ENCODE peak calls at places on chromosomes 3 and 15, in six cellular contexts. N is HepG2, B is H9, P is K562, X is endodermal cell, V is SK-N-SH. J is an unnamed sample. For H3K9me3, the result is how much of the 10 kb centered on the place peaks cover.

GRCh38 chr3:182533394-182533793 is 259.9 kb upstream of the ATP11B start:
- DNase-seq in V (no peak), X (no peak), P (no peak), B (no peak), N (peak), J (no peak)

GRCh38 chr3:52217409-52217805 is 8.0 kb downstream of the TLR9 start:
- DNase-seq in P (no peak), V (no peak), X (peak), B (peak), N (no peak), J (no peak)

GRCh38 chr3:134858516-134859035 is 63.5 kb downstream of the EPHB1 start:
- DNase-seq in V (no peak), B (no peak), X (peak), N (no peak), P (no peak), J (no peak)

GRCh38 chr3:174100744-174101143 is 703.2 kb downstream of the NLGN1 start:
- DNase-seq in V (no peak), X (no peak), B (no peak), P (no peak), N (no peak), J (no peak)

GRCh38 chr15:99433757-99434211 is 132.0 kb upstream of the MEF2A start:
- DNase-seq in X (no peak), V (no peak), N (no peak), B (no peak), P (no peak), J (no peak)

GRCh38 chr3:111073186-111073585 is 1.6 kb downstream of the NECTIN3 start:
- DNase-seq in X (no peak), P (no peak), N (no peak), B (no peak), V (no peak), J (no peak)

GRCh38 chr3:157310329-157311065 is 126.2 kb upstream of the PTX3 start:
- DNase-seq in V (no peak), P (no peak), X (no peak), B (no peak), N (no peak), J (no peak)

GRCh38 chr15:44722011-44722410 is 10.7 kb downstream of the B2M start:
- DNase-seq in X (no peak), B (no peak), P (no peak), V (no peak), N (no peak), J (no peak)

GRCh38 chr15:67690936-67691335 is 134.4 kb upstream of the SKOR1 start:
- DNase-seq in N (peak), P (no peak), B (no peak), V (no peak), X (no peak), J (no peak)

GRCh38 chr15:58393196-58393790 is 38.5 kb upstream of the LIPC start:
- DNase-seq in N (no peak), V (no peak), P (no peak), X (no peak), B (no peak), J (peak)

GRCh38 chr3:116299646-116300081 is 145.6 kb downstream of the LSAMP start:
- DNase-seq in V (peak), X (no peak), P (no peak), N (no peak), B (no peak), J (no peak)

GRCh38 chr15:101203607-101204006 is 48.2 kb downstream of the CHSY1 start:
- DNase-seq in B (no peak), N (peak), P (no peak), V (no peak), X (no peak), J (no peak)

GRCh38 chr3:149145361-149145760 is 15.9 kb downstream of the HPS3 start:
- DNase-seq in P (no peak), V (no peak), X (no peak), N (no peak), B (no peak), J (no peak)

GRCh38 chr3:129608087-129608935 is 1.8 kb upstream of the PLXND1 start:
- DNase-seq in N (no peak), P (peak), X (peak), V (peak), B (peak), J (no peak)

GRCh38 chr15:73454096-73454495 is 11.1 kb downstream of the REC114 start:
- DNase-seq in P (no peak), X (no peak), V (no peak), N (no peak), B (no peak), J (no peak)

GRCh38 chr3:139299261-139300132 is 44.3 kb upstream of the MRPS22 start:
- DNase-seq in N (peak), P (peak), X (peak), V (no peak), B (peak), J (no peak)

GRCh38 chr15:52288051-52288942 is 7.3 kb downstream of the MYO5C start:
- DNase-seq in X (no peak), B (no peak), N (peak), P (no peak), V (no peak), J (peak)

GRCh38 chr3:198096015-198096414 is 136.0 kb downstream of the LMLN start:
- DNase-seq in B (no peak), X (no peak), V (no peak), P (no peak), N (no peak), J (no peak)

GRCh38 chr3:179322481-179323196 is at the start of gene ZNF639:
- DNase-seq in N (peak), B (peak), V (peak), X (peak), P (peak), J (peak)

GRCh38 chr3:160618363-160618762 is 53.0 kb upstream of the KPNA4 start:
- DNase-seq in V (no peak), P (no peak), B (no peak), X (no peak), N (no peak), J (no peak)

GRCh38 chr3:123652346-123652984 is 67.6 kb upstream of the HACD2 start:
- DNase-seq in X (peak), N (peak), B (peak), V (peak), P (peak), J (peak)

GRCh38 chr15:50064674-50065073 is 54.4 kb downstream of the ATP8B4 start:
- DNase-seq in X (no peak), V (no peak), N (no peak), P (no peak), B (no peak), J (no peak)

GRCh38 chr3:186978712-186979111 is 48.4 kb downstream of the ST6GAL1 start:
- DNase-seq in X (no peak), N (peak), P (no peak), B (no peak), V (no peak), J (no peak)

GRCh38 chr3:44509985-44510360 is 32.5 kb upstream of the ZNF445 start:
- DNase-seq in P (peak), V (no peak), N (no peak), B (no peak), X (no peak), J (peak)

GRCh38 chr3:63193647-63194046 is 84.5 kb upstream of the SYNPR start:
- DNase-seq in B (no peak), X (no peak), N (peak), P (peak), V (peak), J (no peak)

GRCh38 chr15:50256188-50257041 is 9.1 kb downstream of the HDC start:
- DNase-seq in V (no peak), X (no peak), N (no peak), B (no peak), P (no peak), J (no peak)

GRCh38 chr3:108099203-108099602 is 8.4 kb upstream of the CD47 start:
- DNase-seq in B (no peak), P (peak), V (no peak), N (no peak), X (no peak), J (no peak)

GRCh38 chr3:135040321-135041110 is 245.5 kb downstream of the EPHB1 start:
- DNase-seq in X (peak), B (no peak), V (no peak), P (no peak), N (no peak), J (no peak)

GRCh38 chr3:30161370-30161769 is 445.0 kb upstream of the TGFBR2 start:
- DNase-seq in P (no peak), N (no peak), B (no peak), V (no peak), X (no peak), J (no peak)

GRCh38 chr3:45760878-45761711 is 35.2 kb downstream of the SLC6A20 start:
- DNase-seq in V (peak), N (peak), X (peak), P (peak), B (peak), J (peak)

GRCh38 chr3:197454014-197454413 is 101.8 kb downstream of the BDH1 start:
- DNase-seq in N (peak), P (no peak), V (peak), X (no peak), B (no peak), J (no peak)

GRCh38 chr15:85623648-85624047 is 171.1 kb downstream of the KLHL25 start:
- DNase-seq in V (no peak), B (no peak), X (no peak), P (no peak), N (no peak), J (no peak)

GRCh38 chr15:72591361-72591760 is 63.1 kb upstream of the GOLGA6B start:
- DNase-seq in N (no peak), V (no peak), X (no peak), B (no peak), P (no peak), J (no peak)

DNA sequence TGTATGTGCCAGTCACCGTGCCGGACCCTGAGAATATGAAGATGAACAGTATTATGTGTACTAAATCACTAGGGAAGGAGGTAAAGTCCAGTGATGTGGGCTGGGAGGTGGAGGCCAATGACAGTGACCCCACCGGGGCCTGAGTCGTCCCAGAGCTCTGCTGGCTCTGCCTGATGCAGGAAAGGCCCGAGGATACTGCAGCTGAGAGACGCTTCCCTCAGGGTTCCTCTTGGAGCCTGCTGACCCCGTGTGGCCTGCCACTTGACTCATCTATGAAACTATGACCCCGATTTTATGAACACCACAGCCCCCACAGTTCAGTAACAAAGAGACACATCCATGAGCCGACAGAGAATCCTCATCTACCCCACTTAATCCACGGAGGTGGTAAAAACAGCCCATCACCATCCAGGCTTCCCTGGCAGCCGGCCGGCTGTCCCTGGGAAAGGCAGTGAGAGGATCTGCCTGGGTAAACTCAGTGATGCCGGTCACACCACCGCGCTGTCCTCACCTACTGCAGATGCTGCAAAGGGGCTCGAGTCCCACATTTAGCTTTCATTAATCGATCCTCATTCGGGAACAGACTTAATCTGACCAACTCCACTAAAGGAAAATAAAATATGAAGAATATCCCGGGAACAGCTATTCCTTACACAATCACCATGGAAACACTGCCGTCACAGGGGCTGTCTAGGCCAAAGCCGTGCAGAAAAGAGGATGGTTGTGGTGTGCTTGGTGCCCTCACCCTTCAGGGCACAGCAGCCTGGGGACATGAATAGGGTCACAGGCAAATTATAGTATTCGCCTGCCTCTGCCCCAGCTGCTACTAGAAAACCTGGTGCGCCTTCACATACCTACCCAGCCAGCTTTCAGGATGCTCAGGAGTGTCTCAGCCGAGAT is 82.9 kb downstream of the ARRDC4 start:
- DNase-seq in P (no peak), V (peak), B (no peak), X (no peak), N (peak), J (no peak)
- H3K9me3 ChIP-seq in P (under half), V (under half), B (under half), X (under half), N (under half), J (under half)

DNA sequence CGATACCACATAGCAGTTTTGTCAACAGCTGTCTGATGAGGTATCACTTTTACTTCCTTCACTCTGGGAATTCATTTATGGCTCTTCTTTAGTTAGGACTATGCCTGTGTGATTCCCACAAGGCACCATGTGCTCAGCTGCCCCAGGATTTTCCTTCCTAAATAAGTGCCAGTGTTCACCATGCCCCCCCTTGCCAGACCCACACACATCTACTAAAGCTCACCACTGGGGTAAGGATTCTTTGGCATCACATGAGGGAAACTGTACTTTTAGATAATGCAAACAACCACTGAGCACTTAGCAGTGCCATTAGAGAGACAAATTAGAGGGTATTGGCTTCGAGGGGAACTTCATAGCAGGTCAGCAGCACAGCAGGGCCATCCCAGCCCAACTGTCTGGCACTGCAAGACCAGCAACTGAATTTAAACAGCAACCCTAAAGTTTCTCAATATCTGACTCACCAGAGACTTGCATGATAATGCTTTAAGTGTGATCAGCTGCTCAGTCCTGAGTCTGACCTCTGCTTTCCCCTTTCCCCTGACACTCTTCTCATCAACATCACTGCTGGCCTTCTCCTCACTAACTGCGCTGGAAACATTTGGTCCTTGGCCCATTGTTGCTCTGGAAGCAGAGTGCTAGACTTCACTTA is 114.3 kb downstream of the STAC start:
- DNase-seq in X (no peak), B (no peak), V (peak), N (no peak), P (no peak), J (peak)
- H3K9ac ChIP-seq in X (no peak), B (no peak), V (no peak), N (no peak), P (no peak), J (no peak)

GRCh38 chr3:28067014-28067413 is 174.4 kb upstream of the CMC1 start:
- DNase-seq in V (no peak), P (no peak), X (no peak), B (no peak), N (no peak), J (no peak)
- TF ChIP-seq CTCF in V (no peak), P (no peak), X (no peak), B (no peak), N (no peak), J (no peak)

GRCh38 chr15:25090073-25090733 is 135.4 kb downstream of the SNRPN start:
- DNase-seq in P (no peak), N (no peak), V (no peak), B (peak), X (peak), J (no peak)
- H3K9me3 ChIP-seq in P (under half), N (half or more), V (under half), B (half or more), X (under half), J (under half)

DNA sequence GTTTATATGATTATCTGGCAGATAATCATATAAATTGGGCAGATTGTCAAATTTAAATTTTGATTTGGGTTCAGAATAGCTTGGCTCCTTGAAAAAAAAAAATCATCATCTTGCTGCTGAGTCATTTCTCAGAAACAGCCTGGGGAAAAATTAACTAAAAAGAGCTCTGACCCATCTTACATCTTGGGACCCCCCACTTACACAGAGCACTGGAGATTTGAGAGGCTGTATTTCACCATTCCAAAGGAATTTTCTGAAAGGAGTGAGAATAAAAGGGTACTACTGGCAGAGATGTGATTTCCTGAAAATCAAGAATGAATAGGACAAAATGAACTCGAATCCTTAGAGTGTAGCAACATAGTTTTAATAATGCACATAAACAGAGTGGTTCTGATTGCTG is 97.6 kb downstream of the RFTN1 start:
- DNase-seq in B (no peak), V (no peak), P (no peak), N (no peak), X (no peak), J (no peak)
- H3K9ac ChIP-seq in B (no peak), V (no peak), P (no peak), N (no peak), X (no peak), J (no peak)